ENCODE peak calls at places on chromosome 18, in six cellular contexts. One of them, this sample, is unnamed.

GRCh38 chr18:44887227-44887631 is 206.5 kb downstream of the SETBP1 start:
- DNase-seq in coronary artery: no peak
- DNase-seq in progenitor cell of endocrine pancreas: no peak
- DNase-seq in OCI-LY7: no peak
- DNase-seq in endothelial cell: no peak
- DNase-seq in RWPE1: peak
- DNase-seq in this sample: no peak

GRCh38 chr18:43970656-43971055 is 693.4 kb upstream of the SYT4 start:
- DNase-seq in coronary artery: no peak
- DNase-seq in progenitor cell of endocrine pancreas: no peak
- DNase-seq in OCI-LY7: no peak
- DNase-seq in endothelial cell: no peak
- DNase-seq in RWPE1: no peak
- DNase-seq in this sample: no peak

GRCh38 chr18:26082475-26082874 is 7.9 kb downstream of the SS18 start:
- DNase-seq in coronary artery: no peak
- DNase-seq in progenitor cell of endocrine pancreas: no peak
- DNase-seq in OCI-LY7: no peak
- DNase-seq in endothelial cell: no peak
- DNase-seq in RWPE1: no peak
- DNase-seq in this sample: no peak

GRCh38 chr18:78546281-78546680 is 433.3 kb upstream of the SALL3 start:
- DNase-seq in coronary artery: no peak
- DNase-seq in progenitor cell of endocrine pancreas: no peak
- DNase-seq in OCI-LY7: no peak
- DNase-seq in endothelial cell: no peak
- DNase-seq in RWPE1: no peak
- DNase-seq in this sample: no peak

GRCh38 chr18:9886005-9886348 is 204 bp downstream of the TXNDC2 start:
- DNase-seq in coronary artery: no peak
- DNase-seq in progenitor cell of endocrine pancreas: no peak
- DNase-seq in OCI-LY7: no peak
- DNase-seq in endothelial cell: no peak
- DNase-seq in RWPE1: no peak
- DNase-seq in this sample: no peak

GRCh38 chr18:75714766-75715165 is 287.3 kb upstream of the SMIM21 start:
- DNase-seq in coronary artery: no peak
- DNase-seq in progenitor cell of endocrine pancreas: no peak
- DNase-seq in OCI-LY7: no peak
- DNase-seq in endothelial cell: no peak
- DNase-seq in RWPE1: no peak
- DNase-seq in this sample: no peak

GRCh38 chr18:2846638-2847340 is at the start of gene EMILIN2:
- DNase-seq in coronary artery: peak
- DNase-seq in progenitor cell of endocrine pancreas: peak
- DNase-seq in OCI-LY7: no peak
- DNase-seq in endothelial cell: peak
- DNase-seq in RWPE1: peak
- DNase-seq in this sample: peak

GRCh38 chr18:50748243-50749229 is 71.3 kb downstream of the MRO start:
- DNase-seq in coronary artery: peak
- DNase-seq in progenitor cell of endocrine pancreas: no peak
- DNase-seq in OCI-LY7: no peak
- DNase-seq in endothelial cell: no peak
- DNase-seq in RWPE1: no peak
- DNase-seq in this sample: peak

GRCh38 chr18:62637807-62638687 is 77.3 kb upstream of the PHLPP1 start:
- DNase-seq in coronary artery: no peak
- DNase-seq in progenitor cell of endocrine pancreas: no peak
- DNase-seq in OCI-LY7: peak
- DNase-seq in endothelial cell: peak
- DNase-seq in RWPE1: no peak
- DNase-seq in this sample: no peak

GRCh38 chr18:57649536-57650495 is 28.2 kb upstream of the NARS1 start:
- DNase-seq in coronary artery: no peak
- DNase-seq in progenitor cell of endocrine pancreas: no peak
- DNase-seq in OCI-LY7: no peak
- DNase-seq in endothelial cell: no peak
- DNase-seq in RWPE1: peak
- DNase-seq in this sample: no peak

GRCh38 chr18:9643549-9643948 is 29.2 kb upstream of the PPP4R1 start:
- DNase-seq in coronary artery: no peak
- DNase-seq in progenitor cell of endocrine pancreas: no peak
- DNase-seq in OCI-LY7: no peak
- DNase-seq in endothelial cell: no peak
- DNase-seq in RWPE1: peak
- DNase-seq in this sample: no peak

GRCh38 chr18:435940-436339 is 64.6 kb downstream of the COLEC12 start:
- DNase-seq in coronary artery: no peak
- DNase-seq in progenitor cell of endocrine pancreas: no peak
- DNase-seq in OCI-LY7: no peak
- DNase-seq in endothelial cell: no peak
- DNase-seq in RWPE1: no peak
- DNase-seq in this sample: no peak

GRCh38 chr18:22169889-22170420 is 566 bp downstream of the GATA6 start:
- DNase-seq in coronary artery: no peak
- DNase-seq in progenitor cell of endocrine pancreas: no peak
- DNase-seq in OCI-LY7: no peak
- DNase-seq in endothelial cell: no peak
- DNase-seq in RWPE1: peak
- DNase-seq in this sample: peak

GRCh38 chr18:74652392-74652988 is 54.8 kb downstream of the ZNF407 start:
- DNase-seq in coronary artery: no peak
- DNase-seq in progenitor cell of endocrine pancreas: no peak
- DNase-seq in OCI-LY7: peak
- DNase-seq in endothelial cell: no peak
- DNase-seq in RWPE1: peak
- DNase-seq in this sample: no peak

GRCh38 chr18:79621501-79621900 is 58.1 kb upstream of the CTDP1 start:
- DNase-seq in coronary artery: no peak
- DNase-seq in progenitor cell of endocrine pancreas: no peak
- DNase-seq in OCI-LY7: no peak
- DNase-seq in endothelial cell: no peak
- DNase-seq in RWPE1: no peak
- DNase-seq in this sample: no peak

GRCh38 chr18:40109251-40110049 is 1845.6 kb upstream of the PIK3C3 start:
- DNase-seq in coronary artery: no peak
- DNase-seq in progenitor cell of endocrine pancreas: no peak
- DNase-seq in OCI-LY7: no peak
- DNase-seq in endothelial cell: no peak
- DNase-seq in RWPE1: no peak
- DNase-seq in this sample: no peak

GRCh38 chr18:21241224-21242131 is 554 bp upstream of the GREB1L start:
- DNase-seq in coronary artery: no peak
- DNase-seq in progenitor cell of endocrine pancreas: peak
- DNase-seq in OCI-LY7: no peak
- DNase-seq in endothelial cell: peak
- DNase-seq in RWPE1: no peak
- DNase-seq in this sample: peak

GRCh38 chr18:63177822-63178525 is 141.6 kb downstream of the BCL2 start:
- DNase-seq in coronary artery: no peak
- DNase-seq in progenitor cell of endocrine pancreas: no peak
- DNase-seq in OCI-LY7: no peak
- DNase-seq in endothelial cell: no peak
- DNase-seq in RWPE1: no peak
- DNase-seq in this sample: no peak

GRCh38 chr18:55320399-55321255 is 267.4 kb downstream of the TCF4 start:
- DNase-seq in coronary artery: no peak
- DNase-seq in progenitor cell of endocrine pancreas: no peak
- DNase-seq in OCI-LY7: peak
- DNase-seq in endothelial cell: no peak
- DNase-seq in RWPE1: no peak
- DNase-seq in this sample: no peak

GRCh38 chr18:25164211-25164836 is 187.6 kb downstream of the ZNF521 start:
- DNase-seq in coronary artery: no peak
- DNase-seq in progenitor cell of endocrine pancreas: no peak
- DNase-seq in OCI-LY7: peak
- DNase-seq in endothelial cell: no peak
- DNase-seq in RWPE1: no peak
- DNase-seq in this sample: no peak

GRCh38 chr18:26471027-26471426 is 77.3 kb downstream of the KCTD1 start:
- DNase-seq in coronary artery: no peak
- DNase-seq in progenitor cell of endocrine pancreas: no peak
- DNase-seq in OCI-LY7: no peak
- DNase-seq in endothelial cell: no peak
- DNase-seq in RWPE1: no peak
- DNase-seq in this sample: no peak

GRCh38 chr18:70981400-70982140 is 692.7 kb downstream of the SOCS6 start:
- DNase-seq in coronary artery: no peak
- DNase-seq in progenitor cell of endocrine pancreas: no peak
- DNase-seq in OCI-LY7: no peak
- DNase-seq in endothelial cell: no peak
- DNase-seq in RWPE1: no peak
- DNase-seq in this sample: no peak

GRCh38 chr18:42950732-42951131 is 164.8 kb downstream of the RIT2 start:
- DNase-seq in coronary artery: no peak
- DNase-seq in progenitor cell of endocrine pancreas: no peak
- DNase-seq in OCI-LY7: no peak
- DNase-seq in endothelial cell: no peak
- DNase-seq in RWPE1: no peak
- DNase-seq in this sample: no peak

GRCh38 chr18:9404565-9405060 is 70.0 kb downstream of the TWSG1 start:
- DNase-seq in coronary artery: no peak
- DNase-seq in progenitor cell of endocrine pancreas: no peak
- DNase-seq in OCI-LY7: no peak
- DNase-seq in endothelial cell: no peak
- DNase-seq in RWPE1: no peak
- DNase-seq in this sample: no peak

GRCh38 chr18:78698914-78699313 is 280.7 kb upstream of the SALL3 start:
- DNase-seq in coronary artery: no peak
- DNase-seq in progenitor cell of endocrine pancreas: no peak
- DNase-seq in OCI-LY7: no peak
- DNase-seq in endothelial cell: no peak
- DNase-seq in RWPE1: no peak
- DNase-seq in this sample: no peak

GRCh38 chr18:58891753-58892152 is 27.1 kb downstream of the ZNF532 start:
- DNase-seq in coronary artery: no peak
- DNase-seq in progenitor cell of endocrine pancreas: no peak
- DNase-seq in OCI-LY7: no peak
- DNase-seq in endothelial cell: no peak
- DNase-seq in RWPE1: no peak
- DNase-seq in this sample: no peak

GRCh38 chr18:58882681-58883080 is 18.0 kb downstream of the ZNF532 start:
- DNase-seq in coronary artery: no peak
- DNase-seq in progenitor cell of endocrine pancreas: no peak
- DNase-seq in OCI-LY7: no peak
- DNase-seq in endothelial cell: no peak
- DNase-seq in RWPE1: no peak
- DNase-seq in this sample: no peak

GRCh38 chr18:58886864-58887612 is 22.4 kb downstream of the ZNF532 start:
- DNase-seq in coronary artery: no peak
- DNase-seq in progenitor cell of endocrine pancreas: no peak
- DNase-seq in OCI-LY7: no peak
- DNase-seq in endothelial cell: no peak
- DNase-seq in RWPE1: no peak
- DNase-seq in this sample: no peak

GRCh38 chr18:58884694-58885093 is 20.0 kb downstream of the ZNF532 start:
- DNase-seq in coronary artery: no peak
- DNase-seq in progenitor cell of endocrine pancreas: no peak
- DNase-seq in OCI-LY7: no peak
- DNase-seq in endothelial cell: no peak
- DNase-seq in RWPE1: no peak
- DNase-seq in this sample: no peak

DNA sequence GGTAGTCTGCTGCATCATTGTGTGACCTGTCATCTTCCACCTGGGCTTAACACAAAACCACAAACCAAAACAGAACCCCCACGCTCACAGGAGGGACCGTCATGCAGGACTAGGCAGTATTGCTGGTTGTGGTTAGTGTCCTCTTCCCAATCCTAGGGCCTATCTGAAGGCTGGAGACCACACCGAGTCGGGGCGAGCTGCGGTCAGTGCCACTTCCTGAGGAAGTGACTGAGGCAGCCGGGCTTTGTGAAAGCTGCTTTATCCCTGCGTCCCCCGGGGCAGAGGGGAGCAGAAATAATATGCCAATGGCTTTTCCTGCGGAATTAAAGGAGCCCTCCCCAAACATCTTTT is 22.9 kb downstream of the ZNF532 start:
- DNase-seq in coronary artery: no peak
- DNase-seq in progenitor cell of endocrine pancreas: no peak
- DNase-seq in OCI-LY7: peak
- DNase-seq in endothelial cell: peak
- DNase-seq in RWPE1: no peak
- DNase-seq in this sample: no peak
- TF ChIP-seq CTCF in coronary artery: no peak
- TF ChIP-seq CTCF in progenitor cell of endocrine pancreas: no peak
- TF ChIP-seq CTCF in OCI-LY7: no peak
- TF ChIP-seq CTCF in endothelial cell: no peak
- TF ChIP-seq CTCF in RWPE1: no peak
- TF ChIP-seq CTCF in this sample: no peak

DNA sequence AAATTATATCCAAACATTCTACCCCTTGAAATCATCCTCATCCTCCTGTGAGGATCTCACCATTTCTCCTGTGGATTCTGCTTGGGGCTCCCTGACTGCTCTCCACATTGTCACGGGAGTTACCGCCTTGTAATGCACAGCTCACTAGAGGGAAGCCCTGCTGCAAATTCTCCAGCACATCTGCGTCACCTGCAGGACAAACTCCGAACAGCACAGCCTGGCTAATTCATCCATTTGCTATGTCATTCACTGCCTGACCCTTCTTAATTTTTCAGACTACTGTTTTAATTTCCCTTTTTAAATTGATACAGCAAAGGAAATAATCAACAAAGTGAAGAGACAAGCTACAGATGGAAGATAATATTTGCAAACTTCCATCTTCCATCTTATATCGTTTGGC is 627.4 kb downstream of the FBXO15 start:
- DNase-seq in coronary artery: no peak
- DNase-seq in progenitor cell of endocrine pancreas: no peak
- DNase-seq in OCI-LY7: no peak
- DNase-seq in endothelial cell: peak
- DNase-seq in RWPE1: no peak
- DNase-seq in this sample: peak
- TF ChIP-seq CTCF in coronary artery: no peak
- TF ChIP-seq CTCF in progenitor cell of endocrine pancreas: peak
- TF ChIP-seq CTCF in OCI-LY7: no peak
- TF ChIP-seq CTCF in endothelial cell: peak
- TF ChIP-seq CTCF in RWPE1: no peak
- TF ChIP-seq CTCF in this sample: peak

GRCh38 chr18:5982332-5982731 is 87.0 kb upstream of the TMEM200C start:
- DNase-seq in coronary artery: no peak
- DNase-seq in progenitor cell of endocrine pancreas: no peak
- DNase-seq in OCI-LY7: no peak
- DNase-seq in endothelial cell: no peak
- DNase-seq in RWPE1: no peak
- DNase-seq in this sample: no peak
- TF ChIP-seq CTCF in coronary artery: no peak
- TF ChIP-seq CTCF in progenitor cell of endocrine pancreas: no peak
- TF ChIP-seq CTCF in OCI-LY7: no peak
- TF ChIP-seq CTCF in endothelial cell: no peak
- TF ChIP-seq CTCF in RWPE1: no peak
- TF ChIP-seq CTCF in this sample: no peak

DNA sequence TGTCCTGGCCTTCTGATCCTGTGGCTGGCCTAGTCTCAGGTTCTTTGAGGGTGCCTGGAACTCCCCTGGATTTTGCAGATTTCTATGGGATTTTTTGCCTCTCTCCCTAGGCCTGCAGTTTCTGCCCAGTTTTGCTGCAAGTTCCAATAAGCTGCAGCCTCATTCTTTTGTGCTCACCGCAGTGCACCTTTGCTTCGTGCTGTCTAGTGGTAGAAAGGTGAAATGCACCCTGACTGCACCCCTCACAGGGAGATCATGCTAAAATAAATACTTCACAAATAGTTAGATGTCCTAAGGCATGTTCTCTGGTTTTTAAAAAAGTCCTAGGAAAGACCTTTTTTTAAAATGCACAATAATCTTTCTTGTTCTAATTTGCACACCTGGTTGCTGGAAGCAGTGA is 72.5 kb downstream of the GNAL start:
- DNase-seq in coronary artery: no peak
- DNase-seq in progenitor cell of endocrine pancreas: no peak
- DNase-seq in OCI-LY7: peak
- DNase-seq in endothelial cell: no peak
- DNase-seq in RWPE1: no peak
- DNase-seq in this sample: no peak
- TF ChIP-seq CTCF in coronary artery: no peak
- TF ChIP-seq CTCF in progenitor cell of endocrine pancreas: peak
- TF ChIP-seq CTCF in OCI-LY7: peak
- TF ChIP-seq CTCF in endothelial cell: peak
- TF ChIP-seq CTCF in RWPE1: no peak
- TF ChIP-seq CTCF in this sample: peak

This sample was measured in nephron progenitor cell.